ENCODE peak calls at places on chromosomes 3 and 15, in eight cellular contexts. A is activated CD4-positive, alpha-beta memory T cell treated with anti-CD3 and anti-CD28 coated beads for 36 hours; B is posterior cingulate gyrus; Q is NCI-H2081; M is H1; X is WTC11; E is NCI-H2029; I is stimulated activated CD8-positive, alpha-beta memory T cell treated with anti-CD3 and anti-CD28 coated beads, Interleukin-2, amount 100 ng/mL, for 1 hour. K is an unnamed sample.

GRCh38 chr15:76222159-76222558 is 89.1 kb downstream of the ETFA start:
- DNase-seq in E (no peak), Q (no peak), M (no peak), X (no peak), B (no peak), I (no peak), A (no peak), K (no peak)

GRCh38 chr3:151852074-151852811 is 21.2 kb upstream of the SUCNR1 start:
- DNase-seq in B (no peak), Q (no peak), X (no peak), M (no peak), I (no peak), A (no peak), E (no peak), K (peak; percentile 96)

GRCh38 chr15:93617443-93617842 is 528.4 kb upstream of the RGMA start:
- DNase-seq in B (no peak), E (no peak), M (no peak), I (no peak), Q (no peak), X (peak; percentile 14), A (no peak), K (no peak)

GRCh38 chr3:33315826-33316225 is 38.6 kb downstream of the FBXL2 start:
- DNase-seq in X (no peak), A (no peak), B (no peak), Q (no peak), I (no peak), M (no peak), E (no peak), K (no peak)

GRCh38 chr3:127406309-127407025 is 118.6 kb upstream of the PRR20G start:
- DNase-seq in A (peak; percentile 34), M (no peak), I (no peak), Q (no peak), B (peak; percentile 52), X (no peak), E (no peak), K (peak; percentile 25)

GRCh38 chr15:100050877-100051786 is 290.6 kb downstream of the ADAMTS17 start:
- DNase-seq in I (no peak), A (no peak), Q (no peak), M (no peak), X (no peak), E (no peak), B (no peak), K (no peak)

GRCh38 chr15:53307952-53308624 is 451.4 kb downstream of the WDR72 start:
- DNase-seq in E (no peak), M (no peak), Q (no peak), B (no peak), A (no peak), I (no peak), X (peak; percentile 20), K (no peak)

GRCh38 chr15:101488300-101489164 is 975 bp downstream of the PCSK6 start:
- DNase-seq in I (no peak), M (peak; percentile 60), E (no peak), Q (no peak), B (no peak), A (no peak), X (no peak), K (peak; percentile 43)

GRCh38 chr3:127753898-127754410 is 68.4 kb downstream of the MGLL start:
- DNase-seq in M (no peak), X (no peak), B (no peak), I (no peak), E (no peak), A (no peak), Q (no peak), K (no peak)

GRCh38 chr3:128844502-128844901 is 34.9 kb upstream of the ACAD9 start:
- DNase-seq in Q (no peak), E (no peak), M (no peak), A (no peak), I (no peak), B (no peak), X (no peak), K (no peak)

GRCh38 chr15:27256446-27256845 is 285.5 kb downstream of the GABRG3 start:
- DNase-seq in X (no peak), M (no peak), Q (no peak), B (no peak), A (no peak), E (no peak), I (no peak), K (no peak)

GRCh38 chr3:31456373-31456772 is 76.4 kb upstream of the STT3B start:
- DNase-seq in I (no peak), Q (no peak), M (no peak), A (no peak), X (no peak), E (no peak), B (no peak), K (no peak)

GRCh38 chr3:38608961-38609360 is 40.5 kb downstream of the SCN5A start:
- DNase-seq in M (no peak), I (no peak), Q (no peak), B (no peak), E (no peak), X (no peak), A (no peak), K (no peak)

GRCh38 chr3:122952509-122952908 is 75.1 kb downstream of the SEMA5B start:
- DNase-seq in B (no peak), Q (no peak), X (peak; percentile 27), M (no peak), I (no peak), E (no peak), A (no peak), K (no peak)

GRCh38 chr3:134327594-134327975 is 46.7 kb downstream of the AMOTL2 start:
- DNase-seq in Q (no peak), E (no peak), A (no peak), B (no peak), M (no peak), X (no peak), I (no peak), K (no peak)

GRCh38 chr3:15982667-15983145 is 184.9 kb upstream of the ANKRD28 start:
- DNase-seq in M (no peak), I (no peak), X (no peak), A (no peak), E (no peak), Q (no peak), B (peak; percentile 86), K (no peak)

GRCh38 chr3:85298032-85298431 is 339.2 kb downstream of the CADM2 start:
- DNase-seq in B (no peak), A (no peak), I (no peak), X (no peak), E (no peak), Q (no peak), M (no peak), K (no peak)

GRCh38 chr3:198106265-198106664 is 146.2 kb downstream of the LMLN start:
- DNase-seq in B (no peak), A (no peak), X (no peak), M (no peak), E (no peak), I (no peak), Q (no peak), K (no peak)

GRCh38 chr3:116423365-116423764 is 21.9 kb downstream of the LSAMP start:
- DNase-seq in E (no peak), A (no peak), Q (peak; percentile 77), I (no peak), X (no peak), M (no peak), B (no peak), K (no peak)

GRCh38 chr3:52052831-52053306 is 3.5 kb downstream of the DUSP7 start:
- DNase-seq in Q (peak; percentile 33), M (peak; percentile 82), I (peak; percentile 12), E (no peak), A (peak; percentile 72), X (peak; percentile 77), B (peak; percentile 94), K (peak; percentile 34)

GRCh38 chr15:60971719-60972118 is 257.4 kb downstream of the RORA start:
- DNase-seq in A (no peak), X (no peak), B (no peak), Q (no peak), I (no peak), M (no peak), E (no peak), K (no peak)